ENCODE peak calls at places on chromosomes 1 and 21, in seven cellular contexts. C, V, P, H, R, L and O are unnamed samples.
A peak's percentile ranks its signal among the peaks of the same experiment; 100 is the strongest.

GRCh38 chr21:44892536-44893277 is 19.2 kb upstream of the PTTG1IP start:
- DNase-seq in H (peak; percentile 78), C (peak; percentile 78), V (peak; percentile 74), P (no peak), L (peak; percentile 49), R (no peak), O (peak; percentile 46)

GRCh38 chr21:25461730-25462129 is 145.6 kb downstream of the MRPL39 start:
- DNase-seq in P (no peak), R (no peak), H (no peak), V (no peak), L (no peak), C (no peak), O (no peak)

GRCh38 chr1:159821171-159821867 is 5.4 kb upstream of the SLAMF8 start:
- DNase-seq in C (peak; percentile 73), V (no peak), P (no peak), L (no peak), H (no peak), R (no peak), O (no peak)

GRCh38 chr1:95916616-95917015 is 682.6 kb downstream of the RWDD3 start:
- DNase-seq in V (no peak), H (no peak), P (no peak), R (no peak), L (no peak), C (no peak), O (no peak)

GRCh38 chr21:17925900-17926299 is 106.7 kb upstream of the C21orf91 start:
- DNase-seq in H (no peak), P (no peak), C (peak; percentile 12), R (no peak), L (no peak), V (no peak), O (no peak)

GRCh38 chr1:86788300-86789206 is 84.2 kb downstream of the SH3GLB1 start:
- DNase-seq in L (no peak), V (no peak), C (peak; percentile 54), H (no peak), R (no peak), P (peak; percentile 73), O (peak; percentile 22)

GRCh38 chr1:184821658-184822057 is 67.0 kb upstream of the EDEM3 start:
- DNase-seq in H (no peak), V (no peak), L (no peak), R (no peak), P (no peak), C (no peak), O (no peak)

GRCh38 chr1:183694035-183694434 is 40.9 kb upstream of the APOBEC4 start:
- DNase-seq in C (no peak), H (no peak), L (no peak), V (no peak), P (no peak), R (no peak), O (no peak)

GRCh38 chr21:43921979-43922945 is 57.2 kb downstream of the AGPAT3 start:
- DNase-seq in V (no peak), C (peak; percentile 96), H (no peak), R (peak; percentile 69), P (no peak), L (no peak), O (no peak)

GRCh38 chr1:68788762-68789161 is 291.9 kb upstream of the DEPDC1 start:
- DNase-seq in P (no peak), L (no peak), V (no peak), C (no peak), R (no peak), H (no peak), O (no peak)

GRCh38 chr1:11882814-11883538 is 24.2 kb upstream of the NPPB start:
- DNase-seq in P (no peak), V (peak; percentile 69), R (no peak), H (peak; percentile 88), C (peak; percentile 99), L (no peak), O (no peak)

GRCh38 chr1:109116286-109116685 is 2.4 kb downstream of the ELAPOR1 start:
- DNase-seq in C (no peak), P (no peak), L (no peak), R (no peak), H (peak; percentile 65), V (no peak), O (no peak)

GRCh38 chr1:216820345-216820744 is 97.1 kb upstream of the ESRRG start:
- DNase-seq in L (no peak), C (no peak), H (no peak), P (no peak), R (no peak), V (no peak), O (no peak)

GRCh38 chr1:224616761-224617409 is 768 bp downstream of the CNIH3 start:
- DNase-seq in R (no peak), P (no peak), V (no peak), C (no peak), L (no peak), H (no peak), O (no peak)

GRCh38 chr1:7886346-7886745 is 33.5 kb upstream of the UTS2 start:
- DNase-seq in H (no peak), R (no peak), C (no peak), P (no peak), L (no peak), V (no peak), O (no peak)

GRCh38 chr1:29624747-29625420 is 388.6 kb downstream of the PTPRU start:
- DNase-seq in H (no peak), R (no peak), P (no peak), V (no peak), C (no peak), L (no peak), O (no peak)

GRCh38 chr1:235075121-235075954 is 53.3 kb downstream of the TOMM20 start:
- DNase-seq in L (peak; percentile 45), C (peak; percentile 48), H (peak; percentile 78), P (peak; percentile 81), V (peak; percentile 58), R (peak; percentile 98), O (peak; percentile 78)
- TF ChIP-seq EP300 in L (peak; percentile 66), C (no peak), H (no peak), P (no peak), V (peak; percentile 3), R (peak; percentile 100), O (peak; percentile 45)

DNA sequence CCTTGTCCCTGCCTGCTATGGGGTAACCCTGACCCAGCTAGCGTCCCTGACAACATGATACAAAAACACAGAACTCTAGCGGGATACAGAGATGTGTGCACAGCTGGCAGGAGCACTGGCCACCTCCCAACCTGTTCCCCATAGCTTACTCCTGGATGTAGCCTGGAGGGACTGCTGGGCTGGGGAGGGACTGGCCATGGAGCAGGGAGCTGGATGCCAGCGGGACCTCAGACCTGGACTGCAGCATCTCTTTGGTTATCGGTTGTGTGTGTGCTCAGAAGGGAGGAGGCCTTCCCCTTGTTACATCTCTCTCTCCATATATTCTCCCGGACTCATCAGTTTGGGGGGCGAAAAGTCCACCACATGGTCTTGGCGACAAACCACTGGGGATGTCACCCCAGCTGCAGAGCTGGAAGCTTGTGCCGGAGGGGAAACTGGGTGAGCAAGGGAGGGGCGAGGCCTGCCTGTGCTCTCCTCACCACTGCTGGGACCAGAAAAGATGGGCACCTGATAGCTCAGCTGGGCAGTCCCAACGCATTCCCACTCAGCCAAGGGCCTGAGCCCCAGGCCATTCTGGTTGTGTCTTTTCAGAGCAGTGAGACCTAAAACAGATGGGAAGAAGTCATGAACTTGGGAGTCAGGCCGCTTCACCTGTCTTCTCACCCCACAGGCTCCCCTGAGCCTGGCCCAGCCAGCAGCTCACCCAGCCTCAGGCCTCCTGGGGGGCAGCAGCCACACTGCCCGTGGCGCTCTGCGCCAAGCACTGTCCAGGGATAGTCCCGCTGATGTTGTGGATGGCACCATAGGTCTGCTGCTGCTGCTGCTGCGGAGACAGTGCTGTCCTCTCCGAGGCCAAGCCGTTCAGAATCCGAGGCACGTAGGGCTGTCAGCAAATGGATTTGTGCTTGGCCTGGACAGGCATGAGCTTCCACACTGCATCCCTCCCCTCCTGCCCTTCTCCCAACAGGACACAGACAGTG is 35.6 kb downstream of the TMEM63A start:
- DNase-seq in P (no peak), L (no peak), C (no peak), V (no peak), H (no peak), R (no peak), O (no peak)
- H3K36me3 ChIP-seq in P (no peaks in the 10 kb centered on the region), L (peaks cover 12% of the 10 kb centered on the region), C (peaks cover 32% of the 10 kb centered on the region), V (peaks cover 4% of the 10 kb centered on the region), H (peaks cover 51% of the 10 kb centered on the region), R (peaks cover 3% of the 10 kb centered on the region), O (no peaks in the 10 kb centered on the region)

GRCh38 chr1:247100676-247101279 is 3.4 kb downstream of the ZNF669 start:
- DNase-seq in L (no peak), R (no peak), C (no peak), H (no peak), P (no peak), V (no peak), O (no peak)

GRCh38 chr1:247102381-247102780 is 1.8 kb downstream of the ZNF669 start:
- DNase-seq in V (no peak), H (no peak), R (no peak), C (no peak), P (no peak), L (no peak), O (no peak)

GRCh38 chr1:247104965-247105364 is 809 bp upstream of the ZNF669 start:
- DNase-seq in V (no peak), H (no peak), C (no peak), P (no peak), L (no peak), R (no peak), O (no peak)

GRCh38 chr1:247105966-247106365 is 1.8 kb upstream of the ZNF669 start:
- DNase-seq in C (no peak), H (no peak), V (no peak), L (no peak), P (no peak), R (no peak), O (no peak)

DNA sequence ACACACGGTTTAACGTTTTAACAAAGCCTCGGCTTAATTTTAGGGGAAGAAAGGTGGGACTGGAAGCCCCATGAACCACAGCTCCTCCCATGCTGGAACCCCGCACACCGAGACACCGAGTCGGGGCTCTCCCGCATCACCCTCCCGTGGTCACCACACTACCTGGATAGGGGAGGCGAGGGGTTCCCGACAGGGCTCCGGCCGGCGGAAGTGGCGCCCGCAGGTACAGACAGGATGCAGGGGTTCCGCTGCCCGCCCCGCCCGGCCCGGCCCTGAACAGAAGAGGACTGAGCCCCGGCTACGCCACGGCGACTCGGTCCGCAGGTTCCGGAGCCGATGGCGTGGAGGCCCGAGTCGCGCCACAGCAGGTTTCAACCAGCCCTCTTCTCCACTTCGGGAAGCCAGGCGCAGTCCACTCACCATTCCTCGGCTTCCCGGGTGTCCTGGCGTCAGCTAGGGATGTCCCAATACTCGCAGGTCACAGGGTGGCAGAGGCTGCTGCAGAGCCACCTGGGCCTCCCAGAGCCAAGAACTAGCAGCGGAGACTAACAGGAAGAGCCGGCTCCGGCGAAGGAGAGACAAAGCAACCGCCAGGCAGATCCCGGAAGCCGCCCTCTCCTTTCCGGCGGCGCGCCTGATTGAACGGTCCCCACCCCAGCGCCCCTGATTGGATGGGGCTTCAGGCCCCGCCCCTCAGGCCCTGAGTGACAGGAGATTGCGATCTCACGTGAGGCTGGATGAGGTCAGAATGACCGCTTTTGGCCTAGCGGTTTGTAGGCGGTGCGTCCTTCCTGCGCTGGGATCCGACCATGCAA is at the start of gene ZNF669:
- DNase-seq in R (peak; percentile 69), H (peak; percentile 97), P (peak; percentile 99), V (peak; percentile 98), L (peak; percentile 96), C (peak; percentile 100), O (peak; percentile 92)
- TF ChIP-seq EP300 in R (no peak), H (no peak), P (no peak), V (no peak), L (peak; percentile 93), C (peak; percentile 72), O (no peak)

DNA sequence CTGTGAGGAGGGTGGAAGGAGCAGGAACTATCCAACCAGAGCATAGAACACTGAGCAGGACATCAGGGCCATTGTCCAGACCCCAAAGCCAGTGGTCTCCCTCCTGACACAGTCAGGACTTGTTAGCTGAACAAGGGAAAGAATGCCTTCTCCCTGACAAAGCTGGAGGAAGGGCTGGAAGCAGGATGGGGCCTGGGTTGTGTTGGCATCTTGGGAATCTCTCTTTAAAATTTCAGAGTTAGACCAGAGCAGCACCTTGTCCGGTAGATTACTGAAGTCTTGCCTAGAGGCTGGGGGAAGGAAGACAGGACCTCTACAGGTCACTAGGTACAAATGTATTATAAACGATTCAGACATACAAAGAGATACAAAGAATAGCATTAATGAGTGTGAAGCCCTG is 35.0 kb upstream of the ATP2B4 start:
- DNase-seq in H (no peak), R (no peak), P (no peak), V (no peak), C (no peak), L (no peak), O (no peak)
- H3K36me3 ChIP-seq in H (no peaks in the 10 kb centered on the region), R (no peaks in the 10 kb centered on the region), P (no peaks in the 10 kb centered on the region), V (no peaks in the 10 kb centered on the region), C (no peaks in the 10 kb centered on the region), L (no peaks in the 10 kb centered on the region), O (no peaks in the 10 kb centered on the region)